ENCODE peak calls at places on chromosomes 4 and X, in six cellular contexts. H is foreskin fibroblast; S is NCI-H446; J is activated T-helper 1 cell treated with anti-CD3 and anti-CD28 coated beads, Interleukin-2, amount 50 U/mL, for 16 hours; F is stimulated activated CD4-positive, alpha-beta T cell treated with anti-CD3 and anti-CD28 coated beads, Interleukin-12 subunit alpha, Interleukin-12 subunit beta, amount 100 ng/mL, for 48 hours; D is neural crest cell. N is an unnamed sample.

GRCh38 chr4:151744614-151745013 is 16.2 kb downstream of the GATB start:
- DNase-seq in H (peak), S (no peak), J (no peak), F (no peak), D (no peak), N (no peak)

GRCh38 chrX:110557864-110558263 is 199.2 kb downstream of the RTL9 start:
- DNase-seq in H (no peak), S (no peak), J (no peak), F (no peak), D (no peak), N (no peak)

GRCh38 chrX:39859991-39860861 is 237.5 kb downstream of the BCOR start:
- DNase-seq in H (no peak), S (no peak), J (peak), F (peak), D (no peak), N (peak)

GRCh38 chrX:109890910-109891502 is 111.9 kb upstream of the TMEM164 start:
- DNase-seq in H (no peak), S (no peak), J (peak), F (peak), D (peak), N (peak)

GRCh38 chrX:136318895-136319597 is 18.3 kb downstream of the ADGRG4 start:
- DNase-seq in H (no peak), S (peak), J (no peak), F (no peak), D (no peak), N (peak)

GRCh38 chr4:118920247-118920646 is 31.6 kb downstream of the SYNPO2 start:
- DNase-seq in H (peak), S (no peak), J (no peak), F (no peak), D (no peak), N (no peak)

GRCh38 chr4:119725688-119726330 is 97.2 kb upstream of the PDE5A start:
- DNase-seq in H (no peak), S (no peak), J (no peak), F (no peak), D (no peak), N (no peak)

GRCh38 chrX:153582896-153583295 is 16.0 kb downstream of the CCNQ start:
- DNase-seq in H (no peak), S (no peak), J (peak), F (peak), D (peak), N (peak)

GRCh38 chr4:86033171-86033570 is 326.7 kb downstream of the MAPK10 start:
- DNase-seq in H (peak), S (no peak), J (no peak), F (no peak), D (no peak), N (no peak)

GRCh38 chrX:1486749-1487361 is 34.1 kb upstream of the ASMTL start:
- DNase-seq in H (no peak), S (no peak), J (no peak), F (no peak), D (no peak), N (no peak)

GRCh38 chrX:119669424-119670037 is 23.4 kb downstream of the SEPTIN6 start:
- DNase-seq in H (no peak), S (no peak), J (no peak), F (no peak), D (no peak), N (no peak)

GRCh38 chr4:71254451-71255012 is 84.3 kb upstream of the SLC4A4 start:
- DNase-seq in H (no peak), S (no peak), J (no peak), F (no peak), D (no peak), N (no peak)

GRCh38 chrX:68901512-68901911 is 72.7 kb downstream of the EFNB1 start:
- DNase-seq in H (no peak), S (no peak), J (no peak), F (no peak), D (no peak), N (no peak)

N was measured in DMS 273 treated with DMSO at 0.1 percent for 48 hours.